ENCODE peak calls at places on chromosome 21, in seven cellular contexts. Y is right lobe of liver, V is heart right ventricle, Q is endodermal cell, S is MM.1S, J is IMR-90, B is mucosa of descending colon. L is an unnamed sample. For H3K9me3, the result is how much of the 10 kb centered on the place peaks cover.

GRCh38 chr21:42262826-42263225 is 43.9 kb downstream of the ABCG1 start:
- DNase-seq in V (peak), B (no peak), Y (peak), Q (no peak), S (no peak), J (peak), L (no peak)

GRCh38 chr21:27076035-27076434 is 109.1 kb upstream of the ADAMTS5 start:
- DNase-seq in S (no peak), J (peak), B (no peak), V (no peak), Q (no peak), Y (no peak), L (no peak)

GRCh38 chr21:46098303-46099141 is 610 bp downstream of the COL6A2 start:
- DNase-seq in B (peak), S (no peak), V (peak), J (no peak), Y (peak), Q (peak), L (no peak)

GRCh38 chr21:44766818-44767354 is 34.7 kb downstream of the UBE2G2 start:
- DNase-seq in Y (no peak), B (no peak), S (no peak), J (no peak), Q (no peak), V (no peak), L (no peak)

GRCh38 chr21:27258756-27259429 is 292.0 kb upstream of the ADAMTS5 start:
- DNase-seq in J (no peak), S (no peak), V (no peak), Q (no peak), B (no peak), Y (no peak), L (no peak)

GRCh38 chr21:31888936-31889371 is 16.1 kb downstream of the HUNK start:
- DNase-seq in B (no peak), J (no peak), S (no peak), Y (no peak), V (no peak), Q (peak), L (no peak)

GRCh38 chr21:38819719-38820147 is 14.0 kb downstream of the ETS2 start:
- DNase-seq in Q (no peak), J (peak), Y (peak), V (no peak), B (peak), S (no peak), L (no peak)

GRCh38 chr21:41890355-41890754 is 11.2 kb upstream of the PRDM15 start:
- DNase-seq in J (no peak), V (no peak), B (no peak), S (no peak), Y (no peak), Q (no peak), L (no peak)

GRCh38 chr21:28627261-28627660 is 365.4 kb downstream of the LTN1 start:
- DNase-seq in Q (no peak), Y (no peak), S (no peak), J (no peak), V (no peak), B (no peak), L (no peak)

GRCh38 chr21:25039461-25040380 is 567.6 kb downstream of the MRPL39 start:
- DNase-seq in Q (no peak), B (no peak), Y (no peak), V (no peak), J (peak), S (peak), L (no peak)

GRCh38 chr21:39037807-39038405 is 145.3 kb downstream of the PSMG1 start:
- DNase-seq in Y (no peak), V (no peak), Q (peak), B (no peak), J (peak), S (no peak), L (no peak)

GRCh38 chr21:32597205-32597604 is 11.9 kb upstream of the TCP10L start:
- DNase-seq in B (no peak), Y (no peak), Q (no peak), V (no peak), J (peak), S (no peak), L (no peak)

GRCh38 chr21:37273440-37273839 is 6.3 kb upstream of the VPS26C start:
- DNase-seq in V (no peak), J (no peak), Q (no peak), S (no peak), B (no peak), Y (no peak), L (no peak)

GRCh38 chr21:46096997-46097825 is 701 bp upstream of the COL6A2 start:
- DNase-seq in B (peak), V (peak), S (no peak), J (no peak), Q (peak), Y (no peak), L (no peak)

GRCh38 chr21:37237764-37238163 is 29.4 kb downstream of the VPS26C start:
- DNase-seq in V (no peak), S (no peak), B (no peak), Y (no peak), J (no peak), Q (no peak), L (no peak)

GRCh38 chr21:38804030-38804616 is 1.6 kb upstream of the ETS2 start:
- DNase-seq in S (no peak), Q (no peak), B (peak), J (peak), Y (no peak), V (no peak), L (no peak)

GRCh38 chr21:34061983-34062382 is 11.4 kb upstream of the MRPS6 start:
- DNase-seq in S (no peak), B (no peak), Q (peak), J (no peak), V (no peak), Y (no peak), L (no peak)

GRCh38 chr21:26169061-26169610 is 1.4 kb downstream of the APP start:
- DNase-seq in S (peak), J (peak), V (peak), B (no peak), Q (peak), Y (no peak), L (no peak)

GRCh38 chr21:33296156-33296555 is 28.6 kb upstream of the IFNAR1 start:
- DNase-seq in B (no peak), J (no peak), S (no peak), Q (no peak), V (no peak), Y (no peak), L (no peak)

GRCh38 chr21:27649323-27649722 is 682.4 kb upstream of the ADAMTS5 start:
- DNase-seq in B (no peak), V (no peak), J (peak), Q (no peak), S (no peak), Y (no peak), L (no peak)

GRCh38 chr21:37986000-37986399 is 69.7 kb upstream of the KCNJ6 start:
- DNase-seq in J (no peak), B (no peak), Q (no peak), Y (no peak), S (no peak), V (no peak), L (no peak)

GRCh38 chr21:42513151-42513984 is at the start of gene SLC37A1:
- DNase-seq in S (peak), J (no peak), Y (no peak), Q (peak), B (peak), V (no peak), L (peak)

GRCh38 chr21:15010645-15011044 is 54.2 kb downstream of the NRIP1 start:
- DNase-seq in S (no peak), Y (no peak), V (no peak), Q (no peak), B (no peak), J (peak), L (no peak)

GRCh38 chr21:18142639-18143038 is 102.0 kb upstream of the CHODL start:
- DNase-seq in B (no peak), J (no peak), S (no peak), V (no peak), Y (no peak), Q (no peak), L (no peak)

GRCh38 chr21:43851593-43851992 is 13.4 kb upstream of the AGPAT3 start:
- DNase-seq in V (no peak), B (no peak), S (no peak), J (no peak), Y (peak), Q (no peak), L (no peak)

GRCh38 chr21:16347223-16347622 is 617.4 kb downstream of the USP25 start:
- DNase-seq in Y (no peak), V (no peak), J (no peak), B (no peak), S (no peak), Q (no peak), L (no peak)

GRCh38 chr21:42010507-42011493 is 640 bp upstream of the ZBTB21 start:
- DNase-seq in Y (peak), J (no peak), B (peak), S (peak), V (no peak), Q (peak), L (peak)

GRCh38 chr21:45985471-45986315 is 4.1 kb downstream of the COL6A1 start:
- DNase-seq in S (no peak), Y (peak), B (peak), Q (no peak), V (no peak), J (no peak), L (no peak)

GRCh38 chr21:37118187-37118826 is 45.3 kb downstream of the TTC3 start:
- DNase-seq in J (no peak), V (no peak), Y (no peak), Q (no peak), B (no peak), S (no peak), L (no peak)

GRCh38 chr21:10641107-10641506 is 119.7 kb downstream of the TPTE start:
- DNase-seq in J (no peak), Q (no peak), V (no peak), Y (no peak), B (no peak), S (peak), L (no peak)
- H3K9me3 ChIP-seq in J (under half), Q (half or more), V (under half), Y (under half), B (half or more), S (under half), L (half or more)

GRCh38 chr21:20875741-20876140 is 122.5 kb upstream of the NCAM2 start:
- DNase-seq in Q (no peak), V (no peak), J (no peak), S (no peak), Y (no peak), B (no peak), L (no peak)
- H3K9me3 ChIP-seq in Q (under half), V (under half), J (under half), S (under half), Y (under half), B (under half), L (under half)

DNA sequence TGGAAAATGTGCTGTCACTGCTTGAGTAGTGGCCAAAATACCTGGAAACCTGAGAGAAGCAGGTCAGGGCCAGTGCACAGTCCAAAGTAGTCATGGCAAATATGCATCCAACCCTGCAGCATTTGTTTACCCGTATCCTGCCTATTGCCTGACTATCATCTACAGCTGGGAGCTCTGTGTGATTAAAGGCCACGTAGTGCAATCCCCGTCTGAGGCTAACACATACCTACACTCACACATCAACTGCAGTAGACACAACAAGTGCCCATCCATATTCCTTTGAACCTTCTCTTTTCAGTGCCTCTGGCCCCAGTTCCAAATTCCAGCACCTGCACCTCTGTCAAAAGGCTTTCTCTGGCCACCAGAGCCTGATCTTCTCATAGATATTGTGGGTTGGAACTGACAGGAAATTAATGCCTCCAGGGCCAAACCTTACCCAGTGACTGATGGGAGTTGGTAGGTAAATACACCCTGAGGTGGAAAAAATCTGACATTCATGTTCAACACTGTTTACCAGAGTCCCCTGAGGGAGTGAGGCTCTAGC is 383.0 kb downstream of the SETD4 start:
- DNase-seq in B (no peak), J (no peak), Q (no peak), S (no peak), Y (peak), V (no peak), L (no peak)
- H3K9me3 ChIP-seq in B (under half), J (under half), Q (under half), S (under half), Y (under half), V (under half), L (under half)

DNA sequence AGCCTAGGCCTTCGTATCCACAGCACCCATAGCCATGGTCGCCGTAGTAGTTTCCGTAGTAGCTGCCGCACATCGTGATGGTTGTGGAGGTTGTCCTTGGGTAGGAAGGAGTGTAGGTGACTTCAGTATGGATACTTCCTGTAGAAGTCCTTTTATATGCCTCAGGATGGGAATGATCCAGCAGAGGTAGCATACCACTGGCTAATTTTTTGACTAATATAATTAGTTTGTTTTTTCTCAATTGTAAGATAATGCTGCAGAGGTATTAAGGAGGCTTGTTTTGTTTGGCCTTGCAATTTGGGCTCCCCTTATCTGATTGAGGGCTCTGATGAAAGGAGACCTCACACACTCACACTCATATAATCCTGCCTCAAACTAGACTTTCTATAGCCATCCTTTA is at the start of gene KRTAP6-2:
- DNase-seq in S (no peak), Y (no peak), V (no peak), B (no peak), J (no peak), Q (no peak), L (no peak)
- H3K9me3 ChIP-seq in S (under half), Y (under half), V (under half), B (under half), J (under half), Q (under half), L (under half)

GRCh38 chr21:40490408-40490807 is 356.6 kb downstream of the DSCAM start:
- DNase-seq in B (no peak), J (no peak), Q (no peak), Y (no peak), S (no peak), V (no peak), L (no peak)

DNA sequence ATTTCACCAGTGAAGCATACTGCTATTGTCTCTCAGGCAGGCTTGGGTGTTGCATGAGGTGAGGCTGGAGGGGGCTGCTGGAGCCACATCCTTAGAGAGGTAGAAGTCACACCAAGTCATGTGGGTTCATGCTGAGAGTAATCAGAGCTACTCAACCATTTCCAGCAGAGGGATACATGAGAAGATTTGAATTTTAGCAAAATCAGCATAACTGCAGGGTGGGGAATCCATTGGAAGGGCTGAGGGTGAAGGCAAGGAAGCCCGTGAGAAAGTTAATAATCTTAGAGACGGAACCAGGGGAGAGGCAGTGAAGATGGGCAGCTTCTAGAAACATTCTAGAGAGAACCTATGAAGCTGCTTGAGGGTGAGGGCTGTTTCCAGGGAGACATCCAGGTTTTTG is 359.6 kb downstream of the DSCAM start:
- DNase-seq in V (no peak), B (no peak), S (no peak), Y (no peak), Q (peak), J (no peak), L (no peak)
- H3K9me3 ChIP-seq in V (under half), B (under half), S (under half), Y (under half), Q (under half), J (under half), L (under half)

L was measured in CD4-positive, CD25-positive, alpha-beta regulatory T cell.